ENCODE peak calls at places on chromosomes 2 and 18, in four cellular contexts. L, O, H and V are unnamed samples.

GRCh38 chr2:69539549-69539908 is 102.3 kb upstream of the NFU1 start:
- DNase-seq in L (no peak), H (no peak), O (no peak), V (no peak)

GRCh38 chr2:71166812-71167211 is 36.4 kb downstream of the MPHOSPH10 start:
- DNase-seq in L (no peak), O (no peak), H (no peak), V (no peak)

GRCh38 chr2:223197046-223197445 is 145.1 kb downstream of the KCNE4 start:
- DNase-seq in O (no peak), L (no peak), H (no peak), V (no peak)

GRCh38 chr18:25284861-25285574 is 66.9 kb downstream of the ZNF521 start:
- DNase-seq in H (no peak), L (no peak), O (no peak), V (no peak)

GRCh38 chr18:23291456-23292205 is 156.3 kb downstream of the CABLES1 start:
- DNase-seq in L (no peak), O (no peak), H (no peak), V (no peak)

GRCh38 chr2:203783496-203784203 is 77.2 kb downstream of the CD28 start:
- DNase-seq in H (no peak), O (peak), L (no peak), V (no peak)

GRCh38 chr2:383888-384287 is 96.0 kb upstream of the ALKAL2 start:
- DNase-seq in O (no peak), L (no peak), H (no peak), V (no peak)

GRCh38 chr2:199460101-199460671 is 2.4 kb upstream of the SATB2 start:
- DNase-seq in H (no peak), L (no peak), O (no peak), V (no peak)

GRCh38 chr2:46151582-46151981 is 145.6 kb upstream of the EPAS1 start:
- DNase-seq in L (no peak), H (no peak), O (no peak), V (no peak)

GRCh38 chr2:32425719-32426141 is 68.9 kb downstream of the BIRC6 start:
- DNase-seq in H (no peak), L (no peak), O (no peak), V (no peak)

GRCh38 chr18:50282521-50283335 is 1.4 kb upstream of the MBD1 start:
- DNase-seq in L (no peak), H (no peak), O (no peak), V (no peak)

GRCh38 chr2:158052761-158053160 is 48.9 kb upstream of the UPP2 start:
- DNase-seq in O (no peak), L (no peak), H (no peak), V (no peak)